ENCODE peak calls at places on chromosomes 12 and 14, in six cellular contexts. L is stimulated activated naive CD8-positive, alpha-beta T cell treated with anti-CD3 and anti-CD28 coated beads, Interleukin-15, Interleukin-2, amounts not matched to agents 100 U/mL and 50 U/mL, for 24 hours; Q is astrocyte of the hippocampus; E is CD4-positive, CD25-positive, alpha-beta regulatory T cell; J is activated CD4-positive, CD25-positive, alpha-beta regulatory T cell treated with anti-CD3 and anti-CD28 coated beads, Interleukin-2, amount 50 U/mL, for 72 hours; C is caudate nucleus. N is an unnamed sample.

GRCh38 chr14:33661071-33661470 is 289.8 kb downstream of the EGLN3 start:
- DNase-seq in J (no peak), Q (no peak), L (no peak), E (no peak), C (no peak), N (no peak)

GRCh38 chr12:76398106-76398505 is 49.9 kb upstream of the BBS10 start:
- DNase-seq in C (no peak), J (no peak), Q (peak), E (no peak), L (no peak), N (no peak)

GRCh38 chr12:69904761-69905160 is 79.7 kb downstream of the MYRFL start:
- DNase-seq in J (no peak), L (no peak), Q (peak), E (no peak), C (no peak), N (no peak)

GRCh38 chr12:67599691-67600090 is 48.9 kb upstream of the DYRK2 start:
- DNase-seq in C (no peak), J (no peak), L (no peak), E (no peak), Q (no peak), N (no peak)

GRCh38 chr14:96040836-96041371 is 1.7 kb downstream of the C14orf132 start:
- DNase-seq in J (no peak), L (no peak), C (no peak), Q (peak), E (no peak), N (no peak)

GRCh38 chr12:72015895-72016294 is 77.2 kb downstream of the TPH2 start:
- DNase-seq in J (no peak), L (no peak), Q (no peak), E (no peak), C (no peak), N (no peak)

GRCh38 chr14:69077841-69078240 is 75.1 kb downstream of the DCAF5 start:
- DNase-seq in E (no peak), C (no peak), Q (peak), J (no peak), L (no peak), N (no peak)

GRCh38 chr14:94542111-94542810 is 19.0 kb upstream of the SERPINA4 start:
- DNase-seq in C (no peak), Q (no peak), E (no peak), J (no peak), L (no peak), N (peak)

GRCh38 chr12:12405882-12406281 is 49.0 kb downstream of the BORCS5 start:
- DNase-seq in Q (peak), E (no peak), J (no peak), C (no peak), L (no peak), N (no peak)

GRCh38 chr14:68842298-68842697 is 49.4 kb upstream of the ZFP36L1 start:
- DNase-seq in J (no peak), C (no peak), E (no peak), L (no peak), Q (no peak), N (no peak)

GRCh38 chr14:100679170-100679569 is 47.5 kb upstream of the DLK1 start:
- DNase-seq in E (no peak), L (no peak), Q (no peak), C (no peak), J (no peak), N (no peak)

GRCh38 chr14:83842536-83842935 is 1687.4 kb upstream of the FLRT2 start:
- DNase-seq in C (no peak), J (no peak), Q (no peak), L (no peak), E (no peak), N (no peak)

GRCh38 chr12:24795699-24796385 is 153.1 kb downstream of the BCAT1 start:
- DNase-seq in L (no peak), E (peak), Q (no peak), J (no peak), C (no peak), N (no peak)

N was measured in upper lobe of left lung.